ENCODE peak calls at places on chromosomes 5 and 9, in five cellular contexts. One of them, this sample, is unnamed.

GRCh38 chr5:179138568-179138925 is 78.4 kb downstream of the ZNF354C start:
- DNase-seq in nephron progenitor cell: no peak
- DNase-seq in anterior cingulate cortex: no peak
- DNase-seq in GM03348: no peak
- DNase-seq in nucleus accumbens: no peak
- DNase-seq in this sample: no peak

GRCh38 chr5:78009937-78010527 is 233.9 kb upstream of the TBCA start:
- DNase-seq in GM03348: peak; percentile 73
- DNase-seq in nephron progenitor cell: no peak
- DNase-seq in anterior cingulate cortex: no peak
- DNase-seq in nucleus accumbens: no peak
- DNase-seq in this sample: peak; percentile 66

GRCh38 chr5:103290846-103291245 is 32.3 kb downstream of the MACIR start:
- DNase-seq in GM03348: no peak
- DNase-seq in anterior cingulate cortex: no peak
- DNase-seq in nucleus accumbens: peak; percentile 4
- DNase-seq in nephron progenitor cell: no peak
- DNase-seq in this sample: no peak

GRCh38 chr5:100903036-100903887 is at the start of gene ST8SIA4:
- DNase-seq in GM03348: no peak
- DNase-seq in nucleus accumbens: peak; percentile 46
- DNase-seq in nephron progenitor cell: peak; percentile 84
- DNase-seq in anterior cingulate cortex: peak; percentile 71
- DNase-seq in this sample: peak; percentile 84

GRCh38 chr9:122001491-122002201 is 91.5 kb downstream of the TTLL11 start:
- DNase-seq in nephron progenitor cell: no peak
- DNase-seq in anterior cingulate cortex: no peak
- DNase-seq in GM03348: no peak
- DNase-seq in nucleus accumbens: no peak
- DNase-seq in this sample: no peak

GRCh38 chr9:135802876-135803419 is 101.0 kb downstream of the KCNT1 start:
- DNase-seq in nephron progenitor cell: no peak
- DNase-seq in GM03348: no peak
- DNase-seq in anterior cingulate cortex: no peak
- DNase-seq in nucleus accumbens: no peak
- DNase-seq in this sample: no peak

GRCh38 chr9:95249986-95250385 is 67.5 kb downstream of the FANCC start:
- DNase-seq in GM03348: no peak
- DNase-seq in nephron progenitor cell: no peak
- DNase-seq in nucleus accumbens: no peak
- DNase-seq in anterior cingulate cortex: no peak
- DNase-seq in this sample: no peak

GRCh38 chr9:29440449-29440848 is 1867.2 kb upstream of the C9orf72 start:
- DNase-seq in nucleus accumbens: no peak
- DNase-seq in GM03348: no peak
- DNase-seq in anterior cingulate cortex: no peak
- DNase-seq in nephron progenitor cell: no peak
- DNase-seq in this sample: no peak

GRCh38 chr9:38068616-38068865 is 486 bp downstream of the SHB start:
- DNase-seq in GM03348: peak; percentile 81
- DNase-seq in nucleus accumbens: no peak
- DNase-seq in nephron progenitor cell: peak; percentile 49
- DNase-seq in anterior cingulate cortex: no peak
- DNase-seq in this sample: peak; percentile 69

This sample was measured in ELR.